ENCODE peak calls at places on chromosomes 7 and 10, in eight cellular contexts. D is pancreas; W is activated CD8-positive, alpha-beta T cell treated with anti-CD3 and anti-CD28 coated beads for 36 hours; S is mucosa of descending colon; L is omental fat pad; N is A549; E is chondrocyte; G is AG09309. T is an unnamed sample.

GRCh38 chr7:84981038-84981601 is 205.7 kb downstream of the SEMA3D start:
- DNase-seq in E (no peak), S (no peak), N (no peak), G (peak; percentile 1), L (no peak), D (no peak), W (no peak), T (no peak)

GRCh38 chr10:103847909-103848468 is 7.4 kb downstream of the SH3PXD2A start:
- DNase-seq in E (no peak), W (peak; percentile 58), N (peak; percentile 59), S (no peak), G (no peak), L (no peak), D (no peak), T (no peak)

GRCh38 chr10:32393942-32394341 is 47.0 kb upstream of the EPC1 start:
- DNase-seq in W (no peak), D (no peak), L (no peak), N (no peak), G (no peak), E (no peak), S (no peak), T (no peak)

GRCh38 chr7:142608630-142609029 is 140.6 kb upstream of the PRSS1 start:
- DNase-seq in S (no peak), E (no peak), G (no peak), W (no peak), L (no peak), D (no peak), N (no peak), T (no peak)

GRCh38 chr7:146096994-146097393 is 19.6 kb upstream of the CNTNAP2 start:
- DNase-seq in D (no peak), E (no peak), N (no peak), L (no peak), W (no peak), G (no peak), S (no peak), T (no peak)

GRCh38 chr10:124701435-124701834 is 42.7 kb downstream of the FAM53B start:
- DNase-seq in S (peak; percentile 72), D (peak; percentile 78), L (peak; percentile 41), N (no peak), W (no peak), E (peak; percentile 66), G (no peak), T (peak; percentile 56)

GRCh38 chr10:97795886-97796285 is 24.1 kb upstream of the SFRP5 start:
- DNase-seq in E (no peak), W (no peak), G (no peak), S (no peak), D (no peak), L (no peak), N (no peak), T (no peak)

GRCh38 chr10:14332895-14333294 is 2.2 kb upstream of the FRMD4A start:
- DNase-seq in G (no peak), D (no peak), W (no peak), E (no peak), S (no peak), N (no peak), L (no peak), T (no peak)

GRCh38 chr7:132878228-132878919 is 203.5 kb downstream of the CHCHD3 start:
- DNase-seq in W (no peak), L (no peak), E (no peak), G (no peak), S (peak; percentile 11), N (no peak), D (no peak), T (no peak)

GRCh38 chr10:121155742-121156141 is 304.6 kb downstream of the WDR11 start:
- DNase-seq in D (no peak), S (peak; percentile 78), N (no peak), L (no peak), G (no peak), W (no peak), E (no peak), T (no peak)

GRCh38 chr7:98470131-98470985 is 69.5 kb upstream of the BAIAP2L1 start:
- DNase-seq in L (no peak), W (peak; percentile 33), D (peak; percentile 90), S (peak; percentile 88), E (no peak), G (no peak), N (peak; percentile 69), T (no peak)

GRCh38 chr10:104824378-104825006 is 183.4 kb downstream of the SORCS3 start:
- DNase-seq in W (peak; percentile 46), G (no peak), S (peak; percentile 19), N (no peak), L (no peak), D (no peak), E (no peak), T (no peak)

GRCh38 chr10:118237930-118238329 is 104.2 kb downstream of the FAM204A start:
- DNase-seq in W (no peak), E (no peak), D (no peak), S (no peak), L (no peak), G (no peak), N (no peak), T (no peak)

GRCh38 chr7:31261373-31261772 is 79.2 kb downstream of the NEUROD6 start:
- DNase-seq in E (no peak), W (no peak), L (no peak), D (no peak), N (no peak), G (no peak), S (no peak), T (no peak)

GRCh38 chr10:62076872-62077271 is 175.4 kb downstream of the ARID5B start:
- DNase-seq in N (peak; percentile 69), D (no peak), E (no peak), L (no peak), G (no peak), W (no peak), S (no peak), T (no peak)
- TF ChIP-seq CTCF in N (peak; percentile 35), D (no peak), E (peak; percentile 40), L (no peak), G (no peak), W (no peak), S (no peak), T (no peak)

GRCh38 chr7:2420216-2420933 is 17.0 kb downstream of the CHST12 start:
- DNase-seq in S (no peak), G (no peak), D (no peak), E (no peak), W (peak; percentile 26), L (no peak), N (no peak), T (no peak)
- TF ChIP-seq CTCF in S (no peak), G (no peak), D (no peak), E (no peak), W (no peak), L (no peak), N (no peak), T (no peak)

DNA sequence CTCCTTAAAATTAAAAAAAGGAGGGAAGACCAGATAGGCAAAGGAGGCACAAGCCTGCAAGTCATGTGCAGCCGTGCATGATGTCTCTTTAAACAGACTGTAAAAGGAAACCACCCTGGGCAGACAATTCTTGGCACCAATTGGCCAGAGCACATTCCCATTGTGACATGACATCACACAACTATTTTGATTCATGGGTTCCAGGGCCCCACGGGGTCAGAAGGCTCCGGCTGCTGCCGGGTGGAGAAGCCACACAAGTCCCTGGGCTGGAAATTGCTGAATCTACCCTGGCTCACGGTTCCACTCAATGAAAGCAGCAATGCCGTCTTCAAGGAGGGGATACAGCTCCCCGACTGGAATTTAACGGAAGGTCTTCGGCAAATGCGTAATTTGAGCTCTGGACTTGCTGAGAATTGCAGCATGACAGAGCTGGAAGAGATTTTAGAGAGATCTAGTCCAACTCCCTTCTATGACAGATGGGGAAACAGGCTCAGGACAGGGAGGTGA is 140.5 kb downstream of the PRKAG2 start:
- DNase-seq in D (no peak), L (no peak), S (peak; percentile 34), E (no peak), N (peak; percentile 98), G (peak; percentile 86), W (no peak), T (peak; percentile 93)
- TF ChIP-seq CTCF in D (no peak), L (no peak), S (no peak), E (no peak), N (no peak), G (peak; percentile 24), W (no peak), T (peak; percentile 26)

DNA sequence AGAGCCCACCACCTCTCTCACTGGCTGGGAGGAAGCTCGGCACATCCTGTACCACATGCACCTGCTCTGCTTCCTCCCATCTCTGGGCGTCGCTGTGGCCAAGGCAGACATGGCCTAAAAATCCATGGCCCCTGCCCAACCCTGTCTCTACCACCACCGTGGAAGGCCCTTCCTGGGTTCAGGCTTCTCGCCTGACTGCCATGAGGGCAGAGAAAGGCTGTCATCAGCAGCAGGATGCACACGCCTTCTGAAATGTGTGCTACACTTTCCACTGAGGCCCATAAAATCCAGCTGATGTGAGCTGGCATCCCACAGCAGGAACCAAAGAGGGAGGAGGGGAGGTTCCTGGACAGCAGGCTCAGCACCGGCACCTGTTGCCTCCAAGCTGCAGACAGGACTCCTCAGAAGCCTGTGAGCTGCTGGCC is 93.4 kb downstream of the PTPRN2 start:
- DNase-seq in N (no peak), L (no peak), W (peak; percentile 35), G (no peak), D (no peak), E (no peak), S (no peak), T (no peak)
- TF ChIP-seq CTCF in N (peak; percentile 7), L (no peak), W (no peak), G (no peak), D (no peak), E (no peak), S (no peak), T (no peak)

DNA sequence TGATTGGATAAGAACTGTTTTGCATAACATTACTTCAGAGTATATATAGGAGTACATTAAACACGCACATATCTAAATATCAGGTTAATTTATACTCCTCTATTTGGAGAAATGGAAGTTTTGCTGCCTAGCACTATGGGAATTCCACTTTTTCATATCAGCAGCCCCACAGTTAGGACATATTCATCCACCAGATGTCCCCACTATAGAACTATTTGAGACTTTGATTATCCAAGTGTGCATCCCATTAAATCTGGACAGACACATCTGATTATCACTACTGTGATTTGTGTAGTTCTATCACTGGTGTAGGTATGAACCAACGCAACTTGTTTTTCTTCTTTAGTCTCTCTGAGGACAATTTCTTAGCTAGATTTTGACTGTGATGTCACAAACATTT is 345.7 kb downstream of the THSD7A start:
- DNase-seq in G (no peak), N (no peak), W (no peak), L (no peak), S (no peak), E (no peak), D (no peak), T (no peak)
- TF ChIP-seq CTCF in G (no peak), N (no peak), W (no peak), L (no peak), S (no peak), E (peak; percentile 24), D (no peak), T (no peak)